ENCODE peak calls at places on chromosome 14, in nine cellular contexts. G is frontal cortex; C is stimulated activated CD4-positive, alpha-beta T cell treated with anti-CD3 and anti-CD28 coated beads, Interleukin-12 subunit alpha, Interleukin-12 subunit beta, amount 100 ng/mL, for 4 hours; E is NCI-H1105 treated with DMSO at 0.1 percent for 48 hours; J is GM20000; K is ACHN; V is Calu3; Z is NCI-H446; Q is heart right ventricle. F is an unnamed sample.

GRCh38 chr14:94317259-94317658 is 5.9 kb downstream of the SERPINA6 start:
- DNase-seq in G (no peak), C (no peak), E (no peak), J (no peak), K (no peak), V (no peak), Z (no peak), Q (no peak), F (peak; percentile 64)

GRCh38 chr14:94345344-94346072 is 22.4 kb upstream of the SERPINA6 start:
- DNase-seq in G (no peak), C (no peak), E (no peak), J (no peak), K (peak; percentile 87), V (peak; percentile 58), Z (no peak), Q (no peak), F (no peak)

GRCh38 chr14:100914597-100915021 is 11.1 kb upstream of the RTL1 start:
- DNase-seq in G (no peak), C (no peak), E (no peak), J (no peak), K (no peak), V (no peak), Z (no peak), Q (no peak), F (no peak)

GRCh38 chr14:77559381-77559780 is 57.1 kb downstream of the SPTLC2 start:
- DNase-seq in G (no peak), C (no peak), E (no peak), J (no peak), K (no peak), V (no peak), Z (no peak), Q (no peak), F (no peak)

GRCh38 chr14:23751591-23751990 is 115.4 kb downstream of the DHRS2 start:
- DNase-seq in G (no peak), C (no peak), E (no peak), J (no peak), K (no peak), V (no peak), Z (no peak), Q (no peak), F (no peak)

GRCh38 chr14:64879635-64880381 is at the start of gene SPTB:
- DNase-seq in G (peak; percentile 51), C (peak; percentile 66), E (peak; percentile 78), J (peak; percentile 78), K (no peak), V (peak; percentile 50), Z (peak; percentile 38), Q (peak; percentile 71), F (peak; percentile 74)

GRCh38 chr14:100110801-100111200 is 45.6 kb downstream of the EVL start:
- DNase-seq in G (no peak), C (no peak), E (no peak), J (no peak), K (no peak), V (no peak), Z (no peak), Q (no peak), F (no peak)

GRCh38 chr14:103723176-103724081 is 7.8 kb downstream of the ZFYVE21 start:
- DNase-seq in G (peak; percentile 62), C (no peak), E (no peak), J (no peak), K (no peak), V (no peak), Z (no peak), Q (no peak), F (peak; percentile 64)

GRCh38 chr14:71103662-71104484 is 196.6 kb downstream of the PCNX1 start:
- DNase-seq in G (peak; percentile 11), C (no peak), E (peak; percentile 51), J (peak; percentile 57), K (peak; percentile 47), V (peak; percentile 46), Z (peak; percentile 66), Q (peak; percentile 12), F (no peak)

GRCh38 chr14:100825691-100826331 is at the start of gene MEG3:
- DNase-seq in G (no peak), C (no peak), E (no peak), J (no peak), K (peak; percentile 57), V (no peak), Z (no peak), Q (peak; percentile 28), F (peak; percentile 50)

GRCh38 chr14:71602524-71602923 is 329.7 kb upstream of the RGS6 start:
- DNase-seq in G (no peak), C (no peak), E (no peak), J (no peak), K (no peak), V (no peak), Z (no peak), Q (no peak), F (no peak)

GRCh38 chr14:51439896-51440295 is 199.8 kb downstream of the TMX1 start:
- DNase-seq in G (no peak), C (no peak), E (no peak), J (no peak), K (no peak), V (no peak), Z (no peak), Q (no peak), F (no peak)

GRCh38 chr14:69876221-69876847 is 2.9 kb upstream of the SMOC1 start:
- DNase-seq in G (no peak), C (no peak), E (no peak), J (no peak), K (no peak), V (no peak), Z (peak; percentile 27), Q (no peak), F (no peak)

GRCh38 chr14:75413013-75413412 is 14.8 kb upstream of the JDP2 start:
- DNase-seq in G (no peak), C (no peak), E (no peak), J (no peak), K (no peak), V (no peak), Z (no peak), Q (no peak), F (no peak)

GRCh38 chr14:55707365-55707804 is 127.4 kb downstream of the KTN1 start:
- DNase-seq in G (no peak), C (no peak), E (peak; percentile 63), J (no peak), K (peak; percentile 45), V (no peak), Z (no peak), Q (no peak), F (no peak)